ENCODE peak calls at places on chromosomes 7 and 10, in eight cellular contexts. One of them, this sample, is unnamed. For H3K9me3, the result is how much of the 10 kb centered on the place peaks cover.

GRCh38 chr10:21888959-21889358 is 114.6 kb downstream of the DNAJC1 start:
- DNase-seq in ascending aorta: no peak
- DNase-seq in SJSA1: no peak
- DNase-seq in stomach: no peak
- DNase-seq in IMR-90: no peak
- DNase-seq in mucosa of descending colon: peak
- DNase-seq in left lung: no peak
- DNase-seq in adipocyte: no peak
- DNase-seq in this sample: no peak

GRCh38 chr10:44983066-44983894 is 4.7 kb upstream of the DEPP1 start:
- DNase-seq in mucosa of descending colon: no peak
- DNase-seq in stomach: no peak
- DNase-seq in adipocyte: no peak
- DNase-seq in SJSA1: no peak
- DNase-seq in IMR-90: no peak
- DNase-seq in ascending aorta: no peak
- DNase-seq in left lung: no peak
- DNase-seq in this sample: no peak

GRCh38 chr7:92075455-92076158 is 58.7 kb downstream of the CYP51A1 start:
- DNase-seq in IMR-90: no peak
- DNase-seq in mucosa of descending colon: no peak
- DNase-seq in stomach: no peak
- DNase-seq in adipocyte: no peak
- DNase-seq in ascending aorta: no peak
- DNase-seq in left lung: no peak
- DNase-seq in SJSA1: no peak
- DNase-seq in this sample: no peak

GRCh38 chr10:78197628-78198272 is 164.1 kb downstream of the RPS24 start:
- DNase-seq in SJSA1: no peak
- DNase-seq in stomach: no peak
- DNase-seq in left lung: no peak
- DNase-seq in ascending aorta: no peak
- DNase-seq in IMR-90: no peak
- DNase-seq in mucosa of descending colon: no peak
- DNase-seq in adipocyte: no peak
- DNase-seq in this sample: no peak

GRCh38 chr7:106813705-106814305 is 51.3 kb upstream of the PIK3CG start:
- DNase-seq in adipocyte: peak
- DNase-seq in left lung: no peak
- DNase-seq in ascending aorta: no peak
- DNase-seq in IMR-90: peak
- DNase-seq in stomach: no peak
- DNase-seq in SJSA1: no peak
- DNase-seq in mucosa of descending colon: no peak
- DNase-seq in this sample: no peak

GRCh38 chr10:132193907-132194552 is 7.3 kb downstream of the DPYSL4 start:
- DNase-seq in left lung: no peak
- DNase-seq in adipocyte: peak
- DNase-seq in IMR-90: no peak
- DNase-seq in SJSA1: peak
- DNase-seq in stomach: no peak
- DNase-seq in ascending aorta: no peak
- DNase-seq in mucosa of descending colon: peak
- DNase-seq in this sample: no peak

GRCh38 chr10:111233439-111233838 is 156.6 kb downstream of the ADRA2A start:
- DNase-seq in SJSA1: no peak
- DNase-seq in stomach: no peak
- DNase-seq in IMR-90: no peak
- DNase-seq in mucosa of descending colon: no peak
- DNase-seq in adipocyte: no peak
- DNase-seq in left lung: no peak
- DNase-seq in ascending aorta: no peak
- DNase-seq in this sample: no peak

GRCh38 chr10:102352066-102352715 is 43.3 kb upstream of the NFKB2 start:
- DNase-seq in stomach: peak
- DNase-seq in adipocyte: peak
- DNase-seq in SJSA1: peak
- DNase-seq in left lung: no peak
- DNase-seq in mucosa of descending colon: peak
- DNase-seq in ascending aorta: no peak
- DNase-seq in IMR-90: peak
- DNase-seq in this sample: peak

GRCh38 chr7:618539-619355 is 99.1 kb upstream of the PDGFA start:
- DNase-seq in IMR-90: peak
- DNase-seq in SJSA1: no peak
- DNase-seq in ascending aorta: no peak
- DNase-seq in adipocyte: no peak
- DNase-seq in mucosa of descending colon: peak
- DNase-seq in stomach: peak
- DNase-seq in left lung: peak
- DNase-seq in this sample: peak

GRCh38 chr7:128938524-128939074 is 872 bp downstream of the IRF5 start:
- DNase-seq in SJSA1: no peak
- DNase-seq in ascending aorta: no peak
- DNase-seq in mucosa of descending colon: peak
- DNase-seq in stomach: no peak
- DNase-seq in left lung: peak
- DNase-seq in adipocyte: peak
- DNase-seq in IMR-90: no peak
- DNase-seq in this sample: no peak

GRCh38 chr10:79559726-79560125 is 481 bp downstream of the SFTPA2 start:
- DNase-seq in mucosa of descending colon: no peak
- DNase-seq in IMR-90: peak
- DNase-seq in stomach: no peak
- DNase-seq in left lung: no peak
- DNase-seq in SJSA1: no peak
- DNase-seq in adipocyte: peak
- DNase-seq in ascending aorta: no peak
- DNase-seq in this sample: no peak

GRCh38 chr7:157633465-157634185 is 296.8 kb downstream of the DNAJB6 start:
- DNase-seq in ascending aorta: no peak
- DNase-seq in stomach: no peak
- DNase-seq in mucosa of descending colon: no peak
- DNase-seq in IMR-90: no peak
- DNase-seq in left lung: no peak
- DNase-seq in adipocyte: no peak
- DNase-seq in SJSA1: no peak
- DNase-seq in this sample: no peak
- H3K9me3 ChIP-seq in ascending aorta: under half
- H3K9me3 ChIP-seq in stomach: under half
- H3K9me3 ChIP-seq in mucosa of descending colon: under half
- H3K9me3 ChIP-seq in IMR-90: under half
- H3K9me3 ChIP-seq in left lung: under half
- H3K9me3 ChIP-seq in adipocyte: under half
- H3K9me3 ChIP-seq in SJSA1: under half
- H3K9me3 ChIP-seq in this sample: under half

GRCh38 chr7:159175792-159176191 is 31.1 kb upstream of the VIPR2 start:
- DNase-seq in left lung: no peak
- DNase-seq in mucosa of descending colon: no peak
- DNase-seq in stomach: no peak
- DNase-seq in SJSA1: no peak
- DNase-seq in IMR-90: no peak
- DNase-seq in adipocyte: no peak
- DNase-seq in ascending aorta: no peak
- DNase-seq in this sample: no peak

GRCh38 chr7:159169391-159169790 is 24.7 kb upstream of the VIPR2 start:
- DNase-seq in SJSA1: no peak
- DNase-seq in mucosa of descending colon: no peak
- DNase-seq in left lung: no peak
- DNase-seq in adipocyte: no peak
- DNase-seq in stomach: no peak
- DNase-seq in ascending aorta: no peak
- DNase-seq in IMR-90: no peak
- DNase-seq in this sample: no peak

GRCh38 chr7:159167139-159167538 is 22.5 kb upstream of the VIPR2 start:
- DNase-seq in IMR-90: no peak
- DNase-seq in left lung: peak
- DNase-seq in mucosa of descending colon: no peak
- DNase-seq in ascending aorta: no peak
- DNase-seq in adipocyte: no peak
- DNase-seq in stomach: no peak
- DNase-seq in SJSA1: no peak
- DNase-seq in this sample: no peak

GRCh38 chr7:159177270-159178036 is 32.8 kb upstream of the VIPR2 start:
- DNase-seq in IMR-90: no peak
- DNase-seq in SJSA1: peak
- DNase-seq in ascending aorta: no peak
- DNase-seq in mucosa of descending colon: no peak
- DNase-seq in stomach: no peak
- DNase-seq in left lung: no peak
- DNase-seq in adipocyte: no peak
- DNase-seq in this sample: no peak

GRCh38 chr7:159172314-159172892 is 27.7 kb upstream of the VIPR2 start:
- DNase-seq in ascending aorta: no peak
- DNase-seq in adipocyte: no peak
- DNase-seq in SJSA1: no peak
- DNase-seq in mucosa of descending colon: no peak
- DNase-seq in left lung: no peak
- DNase-seq in stomach: no peak
- DNase-seq in IMR-90: no peak
- DNase-seq in this sample: no peak
- H3K9me3 ChIP-seq in ascending aorta: under half
- H3K9me3 ChIP-seq in adipocyte: under half
- H3K9me3 ChIP-seq in SJSA1: under half
- H3K9me3 ChIP-seq in mucosa of descending colon: under half
- H3K9me3 ChIP-seq in left lung: under half
- H3K9me3 ChIP-seq in stomach: under half
- H3K9me3 ChIP-seq in IMR-90: under half
- H3K9me3 ChIP-seq in this sample: under half

GRCh38 chr7:108008827-108009226 is 5.9 kb upstream of the LAMB1 start:
- DNase-seq in left lung: no peak
- DNase-seq in adipocyte: no peak
- DNase-seq in stomach: no peak
- DNase-seq in mucosa of descending colon: no peak
- DNase-seq in ascending aorta: no peak
- DNase-seq in SJSA1: no peak
- DNase-seq in IMR-90: no peak
- DNase-seq in this sample: no peak

GRCh38 chr7:108010377-108010776 is 7.4 kb upstream of the LAMB1 start:
- DNase-seq in left lung: no peak
- DNase-seq in mucosa of descending colon: no peak
- DNase-seq in adipocyte: no peak
- DNase-seq in ascending aorta: no peak
- DNase-seq in stomach: no peak
- DNase-seq in SJSA1: no peak
- DNase-seq in IMR-90: no peak
- DNase-seq in this sample: no peak

GRCh38 chr7:108007280-108007679 is 4.3 kb upstream of the LAMB1 start:
- DNase-seq in stomach: no peak
- DNase-seq in mucosa of descending colon: no peak
- DNase-seq in SJSA1: no peak
- DNase-seq in adipocyte: no peak
- DNase-seq in IMR-90: no peak
- DNase-seq in ascending aorta: no peak
- DNase-seq in left lung: no peak
- DNase-seq in this sample: no peak

GRCh38 chr7:108009873-108010272 is 6.9 kb upstream of the LAMB1 start:
- DNase-seq in stomach: no peak
- DNase-seq in ascending aorta: no peak
- DNase-seq in mucosa of descending colon: no peak
- DNase-seq in IMR-90: no peak
- DNase-seq in left lung: no peak
- DNase-seq in SJSA1: no peak
- DNase-seq in adipocyte: no peak
- DNase-seq in this sample: no peak

DNA sequence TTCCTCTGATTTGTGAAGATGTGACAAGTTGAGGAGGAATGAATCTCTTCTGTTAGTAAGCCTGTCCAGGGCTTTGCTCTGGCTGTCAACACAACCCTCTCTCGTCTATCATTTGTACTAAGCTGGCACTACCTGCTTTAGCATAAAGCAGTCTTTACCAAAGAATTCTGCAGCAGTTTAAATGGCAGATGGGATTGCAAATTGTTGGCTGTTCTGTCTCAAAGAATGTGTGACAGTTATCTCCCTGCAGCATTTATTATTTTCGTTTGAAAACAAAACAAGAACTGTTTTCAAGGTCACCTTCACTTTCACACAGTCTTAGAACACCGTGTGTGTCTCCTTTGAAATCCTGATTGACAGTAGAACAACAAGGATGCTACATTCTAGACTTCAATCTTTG is 4.8 kb upstream of the LAMB1 start:
- DNase-seq in stomach: no peak
- DNase-seq in SJSA1: no peak
- DNase-seq in adipocyte: no peak
- DNase-seq in ascending aorta: no peak
- DNase-seq in mucosa of descending colon: no peak
- DNase-seq in IMR-90: no peak
- DNase-seq in left lung: no peak
- DNase-seq in this sample: no peak
- H3K9me3 ChIP-seq in stomach: under half
- H3K9me3 ChIP-seq in SJSA1: under half
- H3K9me3 ChIP-seq in adipocyte: under half
- H3K9me3 ChIP-seq in ascending aorta: under half
- H3K9me3 ChIP-seq in mucosa of descending colon: under half
- H3K9me3 ChIP-seq in IMR-90: under half
- H3K9me3 ChIP-seq in left lung: under half
- H3K9me3 ChIP-seq in this sample: under half

GRCh38 chr10:123689880-123690279 is 23.7 kb downstream of the GPR26 start:
- DNase-seq in SJSA1: no peak
- DNase-seq in adipocyte: peak
- DNase-seq in mucosa of descending colon: no peak
- DNase-seq in ascending aorta: no peak
- DNase-seq in IMR-90: no peak
- DNase-seq in stomach: no peak
- DNase-seq in left lung: no peak
- DNase-seq in this sample: no peak
- H3K9me3 ChIP-seq in SJSA1: under half
- H3K9me3 ChIP-seq in adipocyte: under half
- H3K9me3 ChIP-seq in mucosa of descending colon: under half
- H3K9me3 ChIP-seq in ascending aorta: under half
- H3K9me3 ChIP-seq in IMR-90: under half
- H3K9me3 ChIP-seq in stomach: under half
- H3K9me3 ChIP-seq in left lung: under half
- H3K9me3 ChIP-seq in this sample: under half

GRCh38 chr10:105161149-105161548 is 520.1 kb downstream of the SORCS3 start:
- DNase-seq in ascending aorta: no peak
- DNase-seq in IMR-90: no peak
- DNase-seq in mucosa of descending colon: no peak
- DNase-seq in adipocyte: no peak
- DNase-seq in SJSA1: no peak
- DNase-seq in stomach: no peak
- DNase-seq in left lung: no peak
- DNase-seq in this sample: no peak

GRCh38 chr10:105161767-105162166 is 520.7 kb downstream of the SORCS3 start:
- DNase-seq in ascending aorta: no peak
- DNase-seq in stomach: no peak
- DNase-seq in IMR-90: no peak
- DNase-seq in left lung: no peak
- DNase-seq in SJSA1: no peak
- DNase-seq in mucosa of descending colon: no peak
- DNase-seq in adipocyte: no peak
- DNase-seq in this sample: no peak

GRCh38 chr10:105159268-105159667 is 518.2 kb downstream of the SORCS3 start:
- DNase-seq in SJSA1: no peak
- DNase-seq in stomach: no peak
- DNase-seq in left lung: no peak
- DNase-seq in IMR-90: no peak
- DNase-seq in mucosa of descending colon: no peak
- DNase-seq in ascending aorta: no peak
- DNase-seq in adipocyte: no peak
- DNase-seq in this sample: no peak
- H3K9me3 ChIP-seq in SJSA1: under half
- H3K9me3 ChIP-seq in stomach: under half
- H3K9me3 ChIP-seq in left lung: under half
- H3K9me3 ChIP-seq in IMR-90: under half
- H3K9me3 ChIP-seq in mucosa of descending colon: under half
- H3K9me3 ChIP-seq in ascending aorta: under half
- H3K9me3 ChIP-seq in adipocyte: under half
- H3K9me3 ChIP-seq in this sample: under half

This sample was measured in T-helper 17 cell.